ENCODE peak calls at places on chromosome 17, in nine cellular contexts. J is testis, P is AG10803, E is dorsolateral prefrontal cortex, W is fibroblast of pulmonary artery, H is cardiac fibroblast, S is progenitor cell of endocrine pancreas, L is heart left ventricle, D is coronary artery. K is an unnamed sample.

GRCh38 chr17:38656959-38657823 is 17.6 kb downstream of the EPOP start:
- DNase-seq in J (no peak), E (peak), D (no peak), P (no peak), L (no peak), H (no peak), S (no peak), W (no peak), K (no peak)

GRCh38 chr17:1294157-1294717 is 14.8 kb downstream of the TRARG1 start:
- DNase-seq in S (no peak), P (no peak), D (no peak), W (no peak), H (no peak), J (no peak), L (no peak), E (no peak), K (no peak)

GRCh38 chr17:76474894-76475293 is 7.5 kb downstream of the AANAT start:
- DNase-seq in H (no peak), E (no peak), S (no peak), W (no peak), L (no peak), J (no peak), D (no peak), P (no peak), K (no peak)

GRCh38 chr17:80109713-80110446 is 8.5 kb downstream of the GAA start:
- DNase-seq in D (peak), W (no peak), S (no peak), L (no peak), P (no peak), E (peak), H (no peak), J (no peak), K (no peak)

GRCh38 chr17:6475411-6475810 is 31.2 kb downstream of the PIMREG start:
- DNase-seq in D (no peak), E (no peak), P (no peak), H (no peak), W (no peak), L (no peak), J (no peak), S (no peak), K (no peak)

GRCh38 chr17:69326302-69327059 is 452 bp downstream of the ABCA5 start:
- DNase-seq in H (peak), D (peak), L (no peak), E (no peak), J (no peak), W (peak), P (peak), S (no peak), K (no peak)

GRCh38 chr17:16818821-16819683 is 129.0 kb downstream of the CCDC144A start:
- DNase-seq in W (no peak), P (no peak), E (no peak), H (no peak), D (no peak), L (no peak), S (no peak), J (no peak), K (no peak)

GRCh38 chr17:61368832-61369468 is 30.7 kb upstream of the TBX2 start:
- DNase-seq in P (no peak), D (no peak), J (no peak), E (no peak), S (no peak), L (no peak), H (no peak), W (no peak), K (no peak)

GRCh38 chr17:66964083-66964771 is at the start of gene CACNG4:
- DNase-seq in H (no peak), J (no peak), W (no peak), S (peak), E (no peak), L (no peak), D (no peak), P (no peak), K (no peak)

GRCh38 chr17:73493212-73493814 is 150.9 kb downstream of the SDK2 start:
- DNase-seq in S (no peak), E (no peak), J (no peak), L (no peak), W (no peak), D (no peak), P (no peak), H (no peak), K (no peak)

GRCh38 chr17:44197980-44198720 is 1.5 kb downstream of the ATXN7L3 start:
- DNase-seq in D (no peak), L (peak), W (peak), P (peak), E (no peak), H (peak), S (no peak), J (peak), K (no peak)
- TF ChIP-seq CTCF in D (no peak), L (no peak), W (no peak), P (peak), E (no peak), H (peak), S (no peak), J (no peak), K (no peak)

GRCh38 chr17:71085238-71086033 is 916.1 kb downstream of the KCNJ2 start:
- DNase-seq in W (peak), J (peak), S (peak), D (no peak), H (peak), P (peak), E (no peak), L (no peak), K (no peak)
- TF ChIP-seq CTCF in W (peak), J (no peak), S (peak), D (no peak), H (peak), P (peak), E (peak), L (no peak), K (no peak)

GRCh38 chr17:57085448-57086068 is 512 bp downstream of the AKAP1 start:
- DNase-seq in E (peak), P (peak), D (peak), J (peak), W (peak), S (peak), H (peak), L (peak), K (no peak)
- TF ChIP-seq CTCF in E (no peak), P (peak), D (no peak), J (no peak), W (no peak), S (peak), H (no peak), L (peak), K (no peak)

DNA sequence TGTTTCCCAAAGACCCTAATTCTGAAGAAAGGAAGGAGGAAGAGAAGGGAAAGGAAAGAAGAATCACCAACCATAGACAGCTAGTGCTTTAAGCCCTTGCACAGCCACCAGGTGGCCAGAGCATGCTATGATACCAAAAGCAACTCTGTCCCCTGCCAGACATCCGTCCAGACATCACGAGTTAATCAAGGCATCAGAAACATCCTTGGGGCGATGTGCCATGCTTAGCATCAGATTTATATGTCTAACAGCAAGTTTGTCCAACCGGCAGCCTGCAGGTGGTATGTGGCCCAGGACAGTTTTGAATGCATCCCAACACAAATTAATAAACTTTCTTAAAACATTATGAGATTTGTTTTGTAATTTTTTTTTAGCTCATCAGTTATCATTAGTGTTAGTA is 2.9 kb upstream of the CRYBA1 start:
- DNase-seq in D (no peak), J (peak), P (peak), W (peak), S (no peak), E (no peak), H (peak), L (no peak), K (no peak)
- TF ChIP-seq CTCF in D (no peak), J (peak), P (peak), W (peak), S (peak), E (no peak), H (peak), L (no peak), K (no peak)

K was measured in omental fat pad.